ENCODE peak calls at places on chromosomes 3 and 15, in four cellular contexts. One of them, this sample, is unnamed.

GRCh38 chr3:183485093-183485492 is 56.7 kb upstream of the MCF2L2 start:
- DNase-seq in AG09309: no peak
- DNase-seq in H1: peak
- DNase-seq in suprapubic skin: peak
- DNase-seq in this sample: no peak

GRCh38 chr3:40299721-40300335 is 9.7 kb upstream of the EIF1B start:
- DNase-seq in AG09309: peak
- DNase-seq in H1: no peak
- DNase-seq in suprapubic skin: no peak
- DNase-seq in this sample: no peak

GRCh38 chr3:122725106-122725505 is 44.5 kb downstream of the PARP14 start:
- DNase-seq in AG09309: no peak
- DNase-seq in H1: no peak
- DNase-seq in suprapubic skin: no peak
- DNase-seq in this sample: no peak

GRCh38 chr15:31202953-31203352 is 101.4 kb upstream of the TRPM1 start:
- DNase-seq in AG09309: no peak
- DNase-seq in H1: no peak
- DNase-seq in suprapubic skin: no peak
- DNase-seq in this sample: no peak

GRCh38 chr15:53126144-53126543 is 336.0 kb upstream of the ONECUT1 start:
- DNase-seq in AG09309: no peak
- DNase-seq in H1: no peak
- DNase-seq in suprapubic skin: no peak
- DNase-seq in this sample: peak

GRCh38 chr15:70327328-70328136 is 229.8 kb upstream of the TLE3 start:
- DNase-seq in AG09309: peak
- DNase-seq in H1: peak
- DNase-seq in suprapubic skin: no peak
- DNase-seq in this sample: no peak

GRCh38 chr3:115806501-115806900 is 183.2 kb downstream of the GAP43 start:
- DNase-seq in AG09309: no peak
- DNase-seq in H1: no peak
- DNase-seq in suprapubic skin: no peak
- DNase-seq in this sample: no peak

GRCh38 chr3:100401674-100402036 is 316 bp downstream of the LNP1 start:
- DNase-seq in AG09309: no peak
- DNase-seq in H1: no peak
- DNase-seq in suprapubic skin: peak
- DNase-seq in this sample: peak

GRCh38 chr3:185822221-185822956 is 2.5 kb downstream of the IGF2BP2 start:
- DNase-seq in AG09309: no peak
- DNase-seq in H1: no peak
- DNase-seq in suprapubic skin: no peak
- DNase-seq in this sample: no peak

GRCh38 chr15:98893407-98893806 is 114.2 kb downstream of the PGPEP1L start:
- DNase-seq in AG09309: no peak
- DNase-seq in H1: no peak
- DNase-seq in suprapubic skin: no peak
- DNase-seq in this sample: no peak

GRCh38 chr3:14352002-14352627 is 50.3 kb upstream of the SLC6A6 start:
- DNase-seq in AG09309: no peak
- DNase-seq in H1: peak
- DNase-seq in suprapubic skin: no peak
- DNase-seq in this sample: no peak

GRCh38 chr3:161630791-161631190 is 134.2 kb downstream of the OTOL1 start:
- DNase-seq in AG09309: no peak
- DNase-seq in H1: no peak
- DNase-seq in suprapubic skin: no peak
- DNase-seq in this sample: peak

GRCh38 chr15:99613887-99614642 is 48.3 kb downstream of the MEF2A start:
- DNase-seq in AG09309: peak
- DNase-seq in H1: no peak
- DNase-seq in suprapubic skin: no peak
- DNase-seq in this sample: no peak

GRCh38 chr3:113151475-113152031 is 59.8 kb upstream of the BOC start:
- DNase-seq in AG09309: no peak
- DNase-seq in H1: no peak
- DNase-seq in suprapubic skin: no peak
- DNase-seq in this sample: no peak

GRCh38 chr3:32562640-32563039 is 8.0 kb downstream of the DYNC1LI1 start:
- DNase-seq in AG09309: no peak
- DNase-seq in H1: no peak
- DNase-seq in suprapubic skin: no peak
- DNase-seq in this sample: no peak

GRCh38 chr3:190017575-190018288 is 103.0 kb downstream of the P3H2 start:
- DNase-seq in AG09309: peak
- DNase-seq in H1: no peak
- DNase-seq in suprapubic skin: no peak
- DNase-seq in this sample: no peak

GRCh38 chr3:50483374-50483773 is 20.1 kb downstream of the CACNA2D2 start:
- DNase-seq in AG09309: no peak
- DNase-seq in H1: no peak
- DNase-seq in suprapubic skin: no peak
- DNase-seq in this sample: no peak

GRCh38 chr3:146577662-146578061 is 27.5 kb downstream of the PLSCR5 start:
- DNase-seq in AG09309: peak
- DNase-seq in H1: no peak
- DNase-seq in suprapubic skin: no peak
- DNase-seq in this sample: peak

GRCh38 chr3:156547637-156548036 is 7.3 kb downstream of the SSR3 start:
- DNase-seq in AG09309: no peak
- DNase-seq in H1: no peak
- DNase-seq in suprapubic skin: no peak
- DNase-seq in this sample: no peak

GRCh38 chr3:100650651-100651611 is 41.5 kb downstream of the ADGRG7 start:
- DNase-seq in AG09309: peak
- DNase-seq in H1: no peak
- DNase-seq in suprapubic skin: no peak
- DNase-seq in this sample: peak

GRCh38 chr15:71435552-71435951 is 320.3 kb downstream of the THSD4 start:
- DNase-seq in AG09309: no peak
- DNase-seq in H1: no peak
- DNase-seq in suprapubic skin: no peak
- DNase-seq in this sample: no peak

GRCh38 chr15:95567686-95568085 is 762.8 kb upstream of the NR2F2 start:
- DNase-seq in AG09309: no peak
- DNase-seq in H1: no peak
- DNase-seq in suprapubic skin: no peak
- DNase-seq in this sample: no peak

GRCh38 chr3:25665646-25666136 is 984 bp upstream of the TOP2B start:
- DNase-seq in AG09309: no peak
- DNase-seq in H1: no peak
- DNase-seq in suprapubic skin: no peak
- DNase-seq in this sample: no peak
- H3K4me3 ChIP-seq in AG09309: no peak
- H3K4me3 ChIP-seq in H1: peak
- H3K4me3 ChIP-seq in suprapubic skin: peak
- H3K4me3 ChIP-seq in this sample: peak

GRCh38 chr3:184561329-184562145 is at the start of gene EPHB3:
- DNase-seq in AG09309: peak
- DNase-seq in H1: peak
- DNase-seq in suprapubic skin: peak
- DNase-seq in this sample: peak
- H3K4me3 ChIP-seq in AG09309: peak
- H3K4me3 ChIP-seq in H1: peak
- H3K4me3 ChIP-seq in suprapubic skin: peak
- H3K4me3 ChIP-seq in this sample: peak

DNA sequence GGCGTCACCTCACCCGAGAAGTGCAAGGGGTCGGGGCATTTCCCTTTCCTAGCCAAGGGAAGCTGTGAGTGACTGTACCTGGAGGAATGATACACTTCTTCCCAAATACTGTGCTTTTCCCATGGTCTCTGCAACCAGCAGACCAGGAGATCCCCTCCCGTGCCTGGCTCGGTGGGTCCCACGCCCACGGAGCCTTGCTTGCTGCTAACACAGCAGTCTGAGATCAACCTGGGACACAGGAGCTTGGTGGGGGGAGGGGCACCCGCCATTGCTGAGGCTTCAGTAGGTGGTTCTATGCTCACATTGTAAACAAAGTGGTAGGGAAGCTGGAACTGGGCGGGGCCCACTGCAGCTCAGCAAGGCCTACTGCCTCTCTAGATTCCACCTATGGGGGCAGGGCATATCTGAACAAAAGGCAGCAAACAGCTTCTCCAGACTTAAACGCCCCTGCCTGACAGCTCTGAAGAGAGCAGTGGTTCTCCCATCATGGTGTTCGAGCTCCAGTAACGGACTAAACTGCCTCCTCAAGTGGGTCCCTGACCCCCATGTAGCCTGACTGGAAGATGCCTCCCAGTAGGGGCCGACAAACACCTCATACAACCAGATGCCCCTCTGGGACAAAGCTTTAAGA is 31.4 kb upstream of the ABHD5 start:
- DNase-seq in AG09309: no peak
- DNase-seq in H1: no peak
- DNase-seq in suprapubic skin: no peak
- DNase-seq in this sample: no peak
- H3K4me3 ChIP-seq in AG09309: no peak
- H3K4me3 ChIP-seq in H1: no peak
- H3K4me3 ChIP-seq in suprapubic skin: no peak
- H3K4me3 ChIP-seq in this sample: no peak

GRCh38 chr15:34588046-34588674 is 4.7 kb upstream of the GOLGA8B start:
- DNase-seq in AG09309: peak
- DNase-seq in H1: peak
- DNase-seq in suprapubic skin: no peak
- DNase-seq in this sample: no peak
- H3K4me3 ChIP-seq in AG09309: peak
- H3K4me3 ChIP-seq in H1: peak
- H3K4me3 ChIP-seq in suprapubic skin: peak
- H3K4me3 ChIP-seq in this sample: peak

GRCh38 chr3:169173636-169174035 is 489.9 kb downstream of the MECOM start:
- DNase-seq in AG09309: no peak
- DNase-seq in H1: no peak
- DNase-seq in suprapubic skin: no peak
- DNase-seq in this sample: no peak

GRCh38 chr3:169171739-169172138 is 491.8 kb downstream of the MECOM start:
- DNase-seq in AG09309: no peak
- DNase-seq in H1: no peak
- DNase-seq in suprapubic skin: no peak
- DNase-seq in this sample: no peak

GRCh38 chr3:169170456-169170855 is 493.1 kb downstream of the MECOM start:
- DNase-seq in AG09309: no peak
- DNase-seq in H1: no peak
- DNase-seq in suprapubic skin: no peak
- DNase-seq in this sample: no peak

GRCh38 chr3:169173231-169173630 is 490.3 kb downstream of the MECOM start:
- DNase-seq in AG09309: no peak
- DNase-seq in H1: no peak
- DNase-seq in suprapubic skin: no peak
- DNase-seq in this sample: no peak

DNA sequence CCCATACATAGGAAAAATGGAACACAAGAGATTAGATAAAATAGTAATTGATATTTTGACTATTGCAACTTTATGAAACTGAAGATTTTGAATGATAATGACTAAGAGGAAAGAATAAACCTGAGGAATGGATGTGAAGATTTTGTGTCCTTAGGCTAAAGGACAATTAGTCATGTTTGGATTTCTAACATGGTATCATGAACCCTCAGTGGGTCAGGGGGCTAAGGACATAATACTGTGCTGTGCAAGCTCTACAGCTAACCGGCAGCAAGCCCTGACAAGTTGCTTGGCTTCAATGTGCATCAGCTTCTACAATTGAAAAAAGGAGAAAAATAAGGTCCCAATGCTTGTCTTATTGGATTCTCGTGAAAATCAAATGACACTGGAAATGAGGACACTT is 491.0 kb downstream of the MECOM start:
- DNase-seq in AG09309: no peak
- DNase-seq in H1: no peak
- DNase-seq in suprapubic skin: no peak
- DNase-seq in this sample: no peak
- H3K4me3 ChIP-seq in AG09309: no peak
- H3K4me3 ChIP-seq in H1: no peak
- H3K4me3 ChIP-seq in suprapubic skin: no peak
- H3K4me3 ChIP-seq in this sample: no peak

GRCh38 chr3:171458857-171459129 is 1.4 kb downstream of the TNIK start:
- DNase-seq in AG09309: no peak
- DNase-seq in H1: peak
- DNase-seq in suprapubic skin: no peak
- DNase-seq in this sample: no peak

GRCh38 chr3:171458056-171458856 is 1.9 kb downstream of the TNIK start:
- DNase-seq in AG09309: no peak
- DNase-seq in H1: no peak
- DNase-seq in suprapubic skin: no peak
- DNase-seq in this sample: no peak

GRCh38 chr3:171456765-171457164 is 3.4 kb downstream of the TNIK start:
- DNase-seq in AG09309: no peak
- DNase-seq in H1: no peak
- DNase-seq in suprapubic skin: no peak
- DNase-seq in this sample: no peak

GRCh38 chr3:171455603-171456550 is 4.3 kb downstream of the TNIK start:
- DNase-seq in AG09309: no peak
- DNase-seq in H1: no peak
- DNase-seq in suprapubic skin: no peak
- DNase-seq in this sample: no peak

GRCh38 chr3:171457263-171458055 is 2.7 kb downstream of the TNIK start:
- DNase-seq in AG09309: no peak
- DNase-seq in H1: no peak
- DNase-seq in suprapubic skin: no peak
- DNase-seq in this sample: no peak
- H3K4me3 ChIP-seq in AG09309: no peak
- H3K4me3 ChIP-seq in H1: peak
- H3K4me3 ChIP-seq in suprapubic skin: peak
- H3K4me3 ChIP-seq in this sample: no peak

GRCh38 chr3:22241110-22241509 is 490.1 kb upstream of the ZNF385D start:
- DNase-seq in AG09309: no peak
- DNase-seq in H1: no peak
- DNase-seq in suprapubic skin: no peak
- DNase-seq in this sample: no peak

GRCh38 chr3:22231061-22231460 is 480.1 kb upstream of the ZNF385D start:
- DNase-seq in AG09309: no peak
- DNase-seq in H1: no peak
- DNase-seq in suprapubic skin: peak
- DNase-seq in this sample: no peak

GRCh38 chr3:22236490-22237271 is 485.7 kb upstream of the ZNF385D start:
- DNase-seq in AG09309: no peak
- DNase-seq in H1: no peak
- DNase-seq in suprapubic skin: no peak
- DNase-seq in this sample: no peak
- H3K4me3 ChIP-seq in AG09309: no peak
- H3K4me3 ChIP-seq in H1: no peak
- H3K4me3 ChIP-seq in suprapubic skin: no peak
- H3K4me3 ChIP-seq in this sample: no peak

This sample was measured in SK-N-MC.